ENCODE peak calls at places on chromosomes 4 and X, in ten cellular contexts. One of them, this sample, is unnamed.

GRCh38 chr4:94634266-94634665 is 123.5 kb upstream of the BMPR1B start:
- DNase-seq in IMR-90: peak; percentile 45
- DNase-seq in adrenal gland: no peak
- DNase-seq in neuronal stem cell: no peak
- DNase-seq in aorta: no peak
- DNase-seq in prostate gland: no peak
- DNase-seq in endodermal cell: no peak
- DNase-seq in Peyer's patch: no peak
- DNase-seq in mammary epithelial cell: no peak
- DNase-seq in fibroblast of lung: no peak
- DNase-seq in this sample: no peak

GRCh38 chr4:37729649-37730004 is 43.5 kb upstream of the RELL1 start:
- DNase-seq in fibroblast of lung: no peak
- DNase-seq in endodermal cell: no peak
- DNase-seq in Peyer's patch: no peak
- DNase-seq in prostate gland: no peak
- DNase-seq in mammary epithelial cell: no peak
- DNase-seq in adrenal gland: no peak
- DNase-seq in aorta: no peak
- DNase-seq in IMR-90: no peak
- DNase-seq in neuronal stem cell: no peak
- DNase-seq in this sample: no peak

GRCh38 chrX:154310991-154311541 is 15.5 kb downstream of the TKTL1 start:
- DNase-seq in adrenal gland: no peak
- DNase-seq in fibroblast of lung: peak; percentile 10
- DNase-seq in neuronal stem cell: no peak
- DNase-seq in endodermal cell: no peak
- DNase-seq in IMR-90: peak; percentile 7
- DNase-seq in aorta: no peak
- DNase-seq in Peyer's patch: no peak
- DNase-seq in prostate gland: no peak
- DNase-seq in mammary epithelial cell: no peak
- DNase-seq in this sample: peak; percentile 13

GRCh38 chr4:112203593-112203992 is 28.0 kb upstream of the AP1AR start:
- DNase-seq in adrenal gland: no peak
- DNase-seq in prostate gland: no peak
- DNase-seq in mammary epithelial cell: no peak
- DNase-seq in endodermal cell: no peak
- DNase-seq in aorta: no peak
- DNase-seq in IMR-90: no peak
- DNase-seq in Peyer's patch: no peak
- DNase-seq in neuronal stem cell: no peak
- DNase-seq in fibroblast of lung: no peak
- DNase-seq in this sample: no peak

GRCh38 chr4:5503295-5503694 is 205.1 kb downstream of the EVC2 start:
- DNase-seq in endodermal cell: no peak
- DNase-seq in mammary epithelial cell: no peak
- DNase-seq in prostate gland: no peak
- DNase-seq in IMR-90: no peak
- DNase-seq in neuronal stem cell: no peak
- DNase-seq in fibroblast of lung: no peak
- DNase-seq in aorta: no peak
- DNase-seq in Peyer's patch: no peak
- DNase-seq in adrenal gland: no peak
- DNase-seq in this sample: no peak

GRCh38 chr4:163681208-163681821 is 186.8 kb downstream of the TMA16 start:
- DNase-seq in endodermal cell: peak; percentile 63
- DNase-seq in IMR-90: peak; percentile 28
- DNase-seq in mammary epithelial cell: no peak
- DNase-seq in fibroblast of lung: no peak
- DNase-seq in adrenal gland: peak; percentile 38
- DNase-seq in neuronal stem cell: peak; percentile 9
- DNase-seq in prostate gland: no peak
- DNase-seq in Peyer's patch: no peak
- DNase-seq in aorta: no peak
- DNase-seq in this sample: no peak

GRCh38 chrX:121010218-121010617 is 24.7 kb upstream of the CT47A1 start:
- DNase-seq in neuronal stem cell: no peak
- DNase-seq in mammary epithelial cell: no peak
- DNase-seq in fibroblast of lung: peak; percentile 3
- DNase-seq in Peyer's patch: no peak
- DNase-seq in adrenal gland: no peak
- DNase-seq in endodermal cell: no peak
- DNase-seq in IMR-90: no peak
- DNase-seq in aorta: no peak
- DNase-seq in prostate gland: no peak
- DNase-seq in this sample: no peak

GRCh38 chr4:118112647-118113046 is 78.4 kb downstream of the NDST3 start:
- DNase-seq in aorta: no peak
- DNase-seq in neuronal stem cell: no peak
- DNase-seq in prostate gland: no peak
- DNase-seq in mammary epithelial cell: no peak
- DNase-seq in IMR-90: peak; percentile 21
- DNase-seq in endodermal cell: no peak
- DNase-seq in Peyer's patch: no peak
- DNase-seq in adrenal gland: no peak
- DNase-seq in fibroblast of lung: peak; percentile 39
- DNase-seq in this sample: no peak

GRCh38 chr4:119028296-119028695 is 107.3 kb upstream of the MYOZ2 start:
- DNase-seq in neuronal stem cell: no peak
- DNase-seq in endodermal cell: no peak
- DNase-seq in Peyer's patch: no peak
- DNase-seq in aorta: no peak
- DNase-seq in fibroblast of lung: no peak
- DNase-seq in prostate gland: no peak
- DNase-seq in mammary epithelial cell: no peak
- DNase-seq in adrenal gland: no peak
- DNase-seq in IMR-90: no peak
- DNase-seq in this sample: no peak

GRCh38 chr4:48360285-48360965 is 19.1 kb downstream of the SLAIN2 start:
- DNase-seq in neuronal stem cell: no peak
- DNase-seq in mammary epithelial cell: peak; percentile 84
- DNase-seq in endodermal cell: no peak
- DNase-seq in IMR-90: peak; percentile 86
- DNase-seq in Peyer's patch: no peak
- DNase-seq in fibroblast of lung: peak; percentile 92
- DNase-seq in adrenal gland: no peak
- DNase-seq in prostate gland: no peak
- DNase-seq in aorta: no peak
- DNase-seq in this sample: no peak

GRCh38 chr4:42625366-42625765 is 31.5 kb downstream of the ATP8A1 start:
- DNase-seq in mammary epithelial cell: no peak
- DNase-seq in IMR-90: no peak
- DNase-seq in fibroblast of lung: no peak
- DNase-seq in Peyer's patch: no peak
- DNase-seq in aorta: no peak
- DNase-seq in adrenal gland: no peak
- DNase-seq in prostate gland: no peak
- DNase-seq in neuronal stem cell: no peak
- DNase-seq in endodermal cell: no peak
- DNase-seq in this sample: no peak

GRCh38 chrX:85108165-85108564 is 104.5 kb downstream of the APOOL start:
- DNase-seq in aorta: no peak
- DNase-seq in mammary epithelial cell: peak; percentile 27
- DNase-seq in Peyer's patch: no peak
- DNase-seq in neuronal stem cell: no peak
- DNase-seq in fibroblast of lung: no peak
- DNase-seq in adrenal gland: no peak
- DNase-seq in prostate gland: no peak
- DNase-seq in IMR-90: no peak
- DNase-seq in endodermal cell: no peak
- DNase-seq in this sample: no peak

GRCh38 chrX:14095702-14096101 is 66.0 kb upstream of the GEMIN8 start:
- DNase-seq in adrenal gland: peak; percentile 38
- DNase-seq in Peyer's patch: peak; percentile 44
- DNase-seq in endodermal cell: peak; percentile 74
- DNase-seq in aorta: no peak
- DNase-seq in IMR-90: peak; percentile 53
- DNase-seq in neuronal stem cell: peak; percentile 39
- DNase-seq in prostate gland: no peak
- DNase-seq in fibroblast of lung: peak; percentile 32
- DNase-seq in mammary epithelial cell: peak; percentile 58
- DNase-seq in this sample: no peak

GRCh38 chr4:40719008-40719623 is 30.6 kb upstream of the NSUN7 start:
- DNase-seq in fibroblast of lung: peak; percentile 66
- DNase-seq in prostate gland: peak; percentile 46
- DNase-seq in aorta: no peak
- DNase-seq in IMR-90: peak; percentile 64
- DNase-seq in mammary epithelial cell: peak; percentile 34
- DNase-seq in adrenal gland: peak; percentile 49
- DNase-seq in Peyer's patch: no peak
- DNase-seq in neuronal stem cell: no peak
- DNase-seq in endodermal cell: no peak
- DNase-seq in this sample: no peak

GRCh38 chr4:168679397-168680176 is 182.7 kb downstream of the PALLD start:
- DNase-seq in mammary epithelial cell: no peak
- DNase-seq in adrenal gland: no peak
- DNase-seq in neuronal stem cell: no peak
- DNase-seq in aorta: no peak
- DNase-seq in endodermal cell: no peak
- DNase-seq in prostate gland: peak; percentile 59
- DNase-seq in Peyer's patch: no peak
- DNase-seq in IMR-90: peak; percentile 59
- DNase-seq in fibroblast of lung: no peak
- DNase-seq in this sample: no peak

GRCh38 chr4:168674869-168675268 is 178.0 kb downstream of the PALLD start:
- DNase-seq in adrenal gland: no peak
- DNase-seq in fibroblast of lung: no peak
- DNase-seq in neuronal stem cell: no peak
- DNase-seq in IMR-90: peak; percentile 6
- DNase-seq in endodermal cell: no peak
- DNase-seq in aorta: no peak
- DNase-seq in mammary epithelial cell: no peak
- DNase-seq in prostate gland: no peak
- DNase-seq in Peyer's patch: no peak
- DNase-seq in this sample: no peak

GRCh38 chr4:168678751-168679366 is 182.0 kb downstream of the PALLD start:
- DNase-seq in prostate gland: no peak
- DNase-seq in neuronal stem cell: no peak
- DNase-seq in fibroblast of lung: no peak
- DNase-seq in mammary epithelial cell: no peak
- DNase-seq in endodermal cell: no peak
- DNase-seq in adrenal gland: no peak
- DNase-seq in Peyer's patch: no peak
- DNase-seq in IMR-90: no peak
- DNase-seq in aorta: no peak
- DNase-seq in this sample: no peak

GRCh38 chr4:168677063-168677462 is 180.2 kb downstream of the PALLD start:
- DNase-seq in IMR-90: no peak
- DNase-seq in fibroblast of lung: no peak
- DNase-seq in adrenal gland: no peak
- DNase-seq in aorta: no peak
- DNase-seq in prostate gland: no peak
- DNase-seq in neuronal stem cell: no peak
- DNase-seq in mammary epithelial cell: no peak
- DNase-seq in endodermal cell: no peak
- DNase-seq in Peyer's patch: no peak
- DNase-seq in this sample: no peak

GRCh38 chr4:168677879-168678278 is 181.0 kb downstream of the PALLD start:
- DNase-seq in aorta: no peak
- DNase-seq in neuronal stem cell: no peak
- DNase-seq in endodermal cell: no peak
- DNase-seq in prostate gland: no peak
- DNase-seq in adrenal gland: no peak
- DNase-seq in Peyer's patch: no peak
- DNase-seq in mammary epithelial cell: no peak
- DNase-seq in fibroblast of lung: no peak
- DNase-seq in IMR-90: no peak
- DNase-seq in this sample: no peak
- H3K4me3 ChIP-seq in aorta: no peak overlapping the region
- H3K4me3 ChIP-seq in neuronal stem cell: no peak overlapping the region
- H3K4me3 ChIP-seq in endodermal cell: no peak overlapping the region
- H3K4me3 ChIP-seq in prostate gland: no peak overlapping the region
- H3K4me3 ChIP-seq in adrenal gland: no peak overlapping the region
- H3K4me3 ChIP-seq in Peyer's patch: no peak overlapping the region
- H3K4me3 ChIP-seq in mammary epithelial cell: no peak overlapping the region
- H3K4me3 ChIP-seq in fibroblast of lung: no peak overlapping the region
- H3K4me3 ChIP-seq in IMR-90: no peak overlapping the region
- H3K4me3 ChIP-seq in this sample: no peak overlapping the region

DNA sequence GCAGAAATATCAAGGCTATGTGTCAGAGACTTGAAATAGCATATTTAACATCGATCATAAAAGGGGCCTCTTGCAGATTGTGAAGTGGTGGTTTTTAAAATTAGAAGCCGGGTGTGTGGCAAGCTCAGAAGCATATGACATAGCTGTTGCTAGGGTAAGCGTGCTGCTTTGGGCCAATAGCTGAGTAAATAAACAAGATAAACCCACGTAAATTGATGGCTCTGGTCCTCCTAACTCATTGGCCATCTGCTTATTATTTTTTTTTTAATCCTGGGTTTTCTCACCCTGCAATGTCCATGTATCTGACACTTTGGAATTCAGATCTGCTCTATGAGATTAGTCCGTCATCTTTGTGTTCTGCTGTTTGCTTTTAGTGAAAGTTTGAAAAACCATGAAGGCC is 32.6 kb upstream of the STOX2 start:
- DNase-seq in fibroblast of lung: no peak
- DNase-seq in IMR-90: peak; percentile 16
- DNase-seq in endodermal cell: no peak
- DNase-seq in neuronal stem cell: no peak
- DNase-seq in prostate gland: no peak
- DNase-seq in aorta: no peak
- DNase-seq in adrenal gland: peak; percentile 15
- DNase-seq in mammary epithelial cell: no peak
- DNase-seq in Peyer's patch: no peak
- DNase-seq in this sample: no peak
- H3K27ac ChIP-seq in fibroblast of lung: no peak overlapping the region
- H3K27ac ChIP-seq in IMR-90: no peak overlapping the region
- H3K27ac ChIP-seq in endodermal cell: no peak overlapping the region
- H3K27ac ChIP-seq in neuronal stem cell: no peak overlapping the region
- H3K27ac ChIP-seq in prostate gland: no peak overlapping the region
- H3K27ac ChIP-seq in aorta: no peak overlapping the region
- H3K27ac ChIP-seq in adrenal gland: no peak overlapping the region
- H3K27ac ChIP-seq in mammary epithelial cell: no peak overlapping the region
- H3K27ac ChIP-seq in Peyer's patch: no peak overlapping the region
- H3K27ac ChIP-seq in this sample: no peak overlapping the region

DNA sequence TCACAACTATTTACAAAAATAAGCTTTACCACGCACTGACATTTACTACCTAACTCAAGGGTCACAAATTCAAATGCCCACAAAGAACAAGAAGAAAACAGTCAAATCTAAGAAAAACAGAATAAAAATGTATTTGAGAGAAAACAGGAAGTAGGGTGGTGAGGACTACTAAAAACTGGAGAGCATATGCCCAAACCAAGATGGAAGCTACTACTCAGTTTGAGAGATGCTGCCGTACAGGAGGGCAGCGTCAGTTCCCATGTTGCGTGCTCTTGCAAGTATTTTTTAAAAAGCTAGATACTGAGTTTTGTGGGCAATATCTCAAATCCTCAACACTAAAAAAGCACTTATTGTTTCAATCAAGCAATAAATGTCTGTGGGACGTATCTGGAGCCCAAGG is 16.2 kb downstream of the HNRNPD start:
- DNase-seq in adrenal gland: no peak
- DNase-seq in aorta: no peak
- DNase-seq in endodermal cell: no peak
- DNase-seq in fibroblast of lung: no peak
- DNase-seq in neuronal stem cell: no peak
- DNase-seq in Peyer's patch: no peak
- DNase-seq in prostate gland: no peak
- DNase-seq in IMR-90: no peak
- DNase-seq in mammary epithelial cell: no peak
- DNase-seq in this sample: no peak
- H3K4me1 ChIP-seq in adrenal gland: peaks cover 3% of the 10 kb centered on the region
- H3K4me1 ChIP-seq in aorta: no peaks in the 10 kb centered on the region
- H3K4me1 ChIP-seq in endodermal cell: no peaks in the 10 kb centered on the region
- H3K4me1 ChIP-seq in fibroblast of lung: peaks cover 2% of the 10 kb centered on the region
- H3K4me1 ChIP-seq in neuronal stem cell: no peaks in the 10 kb centered on the region
- H3K4me1 ChIP-seq in Peyer's patch: no peaks in the 10 kb centered on the region
- H3K4me1 ChIP-seq in prostate gland: peaks cover 14% of the 10 kb centered on the region
- H3K4me1 ChIP-seq in IMR-90: peaks cover 2% of the 10 kb centered on the region
- H3K4me1 ChIP-seq in mammary epithelial cell: no peaks in the 10 kb centered on the region
- H3K4me1 ChIP-seq in this sample: peaks cover 39% of the 10 kb centered on the region

GRCh38 chr4:109969909-109970308 is 57.2 kb downstream of the EGF start:
- DNase-seq in mammary epithelial cell: no peak
- DNase-seq in prostate gland: no peak
- DNase-seq in aorta: no peak
- DNase-seq in fibroblast of lung: no peak
- DNase-seq in adrenal gland: peak; percentile 31
- DNase-seq in neuronal stem cell: no peak
- DNase-seq in IMR-90: no peak
- DNase-seq in endodermal cell: no peak
- DNase-seq in Peyer's patch: no peak
- DNase-seq in this sample: no peak
- H3K4me3 ChIP-seq in mammary epithelial cell: no peak overlapping the region
- H3K4me3 ChIP-seq in prostate gland: no peak overlapping the region
- H3K4me3 ChIP-seq in aorta: no peak overlapping the region
- H3K4me3 ChIP-seq in fibroblast of lung: no peak overlapping the region
- H3K4me3 ChIP-seq in adrenal gland: no peak overlapping the region
- H3K4me3 ChIP-seq in neuronal stem cell: no peak overlapping the region
- H3K4me3 ChIP-seq in IMR-90: no peak overlapping the region
- H3K4me3 ChIP-seq in endodermal cell: no peak overlapping the region
- H3K4me3 ChIP-seq in Peyer's patch: no peak overlapping the region
- H3K4me3 ChIP-seq in this sample: no peak overlapping the region

This sample was measured in heart left ventricle.